ENCODE peak calls at places on chromosomes 5 and 9, in nine cellular contexts. V is endothelial cell of umbilical vein, R is MCF 10A, H is MM.1S, L is endothelial cell, M is pancreas, I is heart left ventricle, Y is Panc1, P is mammary epithelial cell. B is an unnamed sample.
A peak's percentile ranks its signal among the peaks of the same experiment; 100 is the strongest.

GRCh38 chr5:15610216-15610615 is 110.2 kb downstream of the FBXL7 start:
- DNase-seq in V (peak; percentile 71), R (no peak), H (no peak), L (no peak), M (no peak), I (no peak), Y (no peak), P (no peak), B (no peak)

GRCh38 chr5:160802567-160802966 is 49.4 kb downstream of the ATP10B start:
- DNase-seq in V (no peak), R (peak; percentile 43), H (peak; percentile 30), L (no peak), M (no peak), I (no peak), Y (no peak), P (no peak), B (no peak)

GRCh38 chr9:104991144-104991953 is 63.4 kb upstream of the ABCA1 start:
- DNase-seq in V (peak; percentile 83), R (peak; percentile 81), H (peak; percentile 96), L (peak; percentile 84), M (peak; percentile 90), I (peak; percentile 95), Y (no peak), P (peak; percentile 78), B (peak; percentile 89)

GRCh38 chr9:9747787-9748186 is 865.0 kb downstream of the PTPRD start:
- DNase-seq in V (peak; percentile 75), R (no peak), H (peak; percentile 31), L (no peak), M (no peak), I (no peak), Y (no peak), P (no peak), B (no peak)

GRCh38 chr9:22469928-22470544 is 23.4 kb downstream of the DMRTA1 start:
- DNase-seq in V (peak; percentile 58), R (peak; percentile 44), H (peak; percentile 53), L (peak; percentile 58), M (peak; percentile 13), I (no peak), Y (no peak), P (peak; percentile 42), B (no peak)

GRCh38 chr5:83444445-83444844 is 27.1 kb upstream of the VCAN start:
- DNase-seq in V (no peak), R (no peak), H (no peak), L (no peak), M (no peak), I (no peak), Y (no peak), P (no peak), B (no peak)

GRCh38 chr9:92714787-92715487 is 45.0 kb upstream of the IPPK start:
- DNase-seq in V (no peak), R (no peak), H (no peak), L (no peak), M (no peak), I (peak; percentile 67), Y (no peak), P (no peak), B (no peak)

GRCh38 chr9:94718936-94719335 is 7.6 kb upstream of the AOPEP start:
- DNase-seq in V (no peak), R (no peak), H (no peak), L (no peak), M (no peak), I (no peak), Y (no peak), P (no peak), B (no peak)

GRCh38 chr9:135590486-135591079 is 29.0 kb downstream of the PAEP start:
- DNase-seq in V (no peak), R (no peak), H (no peak), L (no peak), M (no peak), I (no peak), Y (no peak), P (no peak), B (no peak)

GRCh38 chr5:137696481-137696880 is 39.4 kb downstream of the KLHL3 start:
- DNase-seq in V (peak; percentile 84), R (no peak), H (no peak), L (no peak), M (no peak), I (no peak), Y (no peak), P (no peak), B (no peak)

GRCh38 chr9:108609227-108609894 is 246.4 kb downstream of the ACTL7B start:
- DNase-seq in V (no peak), R (peak; percentile 22), H (no peak), L (no peak), M (no peak), I (no peak), Y (no peak), P (peak; percentile 31), B (no peak)

GRCh38 chr5:150751096-150751891 is 7.5 kb downstream of the DCTN4 start:
- DNase-seq in V (no peak), R (no peak), H (no peak), L (no peak), M (no peak), I (no peak), Y (no peak), P (no peak), B (no peak)

GRCh38 chr9:113654605-113655193 is 191.2 kb downstream of the RGS3 start:
- DNase-seq in V (peak; percentile 90), R (no peak), H (no peak), L (no peak), M (no peak), I (peak; percentile 89), Y (no peak), P (no peak), B (peak; percentile 16)

GRCh38 chr9:34374905-34375552 is 1.7 kb downstream of the MYORG start:
- DNase-seq in V (no peak), R (peak; percentile 34), H (no peak), L (no peak), M (peak; percentile 77), I (no peak), Y (no peak), P (peak; percentile 37), B (peak; percentile 83)

GRCh38 chr9:87683751-87684626 is 41.9 kb upstream of the CTSL start:
- DNase-seq in V (no peak), R (no peak), H (no peak), L (no peak), M (no peak), I (no peak), Y (no peak), P (no peak), B (no peak)

GRCh38 chr9:87685431-87685830 is 40.5 kb upstream of the CTSL start:
- DNase-seq in V (peak; percentile 42), R (no peak), H (no peak), L (no peak), M (no peak), I (no peak), Y (no peak), P (no peak), B (no peak)

GRCh38 chr9:87686520-87687090 is 39.3 kb upstream of the CTSL start:
- DNase-seq in V (no peak), R (no peak), H (no peak), L (no peak), M (no peak), I (no peak), Y (no peak), P (no peak), B (no peak)

GRCh38 chr9:87685871-87686519 is 39.9 kb upstream of the CTSL start:
- DNase-seq in V (no peak), R (no peak), H (no peak), L (no peak), M (no peak), I (peak; percentile 52), Y (no peak), P (no peak), B (peak; percentile 24)

DNA sequence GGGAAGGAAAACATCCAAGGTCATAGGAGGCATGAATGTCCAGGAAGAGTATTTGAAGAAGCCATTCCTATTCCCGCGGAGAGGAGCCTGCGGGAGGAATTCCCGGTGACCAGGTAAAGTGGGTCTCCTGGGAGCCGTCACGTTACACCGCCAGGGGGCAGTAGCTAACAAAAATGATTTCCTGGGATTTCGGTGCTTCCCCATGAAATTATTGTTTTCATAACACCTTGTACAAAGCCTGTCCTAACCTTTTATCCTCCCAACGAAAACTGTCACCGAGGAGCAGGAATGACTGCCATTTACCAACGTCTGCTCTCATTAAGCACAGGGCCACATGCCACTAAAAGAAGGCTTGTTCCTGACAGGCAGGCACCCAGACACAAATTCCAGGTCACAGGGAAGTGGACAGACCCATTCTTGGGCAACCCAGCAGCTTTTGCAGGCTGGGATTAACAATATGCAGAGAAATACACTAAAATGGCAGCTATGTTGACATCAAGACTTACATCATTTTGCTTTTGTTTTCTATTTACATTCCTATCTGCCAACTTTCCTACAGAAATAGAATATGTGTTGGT is 41.2 kb upstream of the CTSL start:
- DNase-seq in V (peak; percentile 30), R (peak; percentile 70), H (no peak), L (peak; percentile 60), M (peak; percentile 80), I (no peak), Y (no peak), P (peak; percentile 46), B (peak; percentile 86)
- TF ChIP-seq CTCF in V (peak; percentile 60), R (peak; percentile 67), H (peak; percentile 29), L (peak; percentile 77), M (peak; percentile 81), I (peak; percentile 62), Y (peak; percentile 78), P (peak; percentile 80), B (peak; percentile 45)

DNA sequence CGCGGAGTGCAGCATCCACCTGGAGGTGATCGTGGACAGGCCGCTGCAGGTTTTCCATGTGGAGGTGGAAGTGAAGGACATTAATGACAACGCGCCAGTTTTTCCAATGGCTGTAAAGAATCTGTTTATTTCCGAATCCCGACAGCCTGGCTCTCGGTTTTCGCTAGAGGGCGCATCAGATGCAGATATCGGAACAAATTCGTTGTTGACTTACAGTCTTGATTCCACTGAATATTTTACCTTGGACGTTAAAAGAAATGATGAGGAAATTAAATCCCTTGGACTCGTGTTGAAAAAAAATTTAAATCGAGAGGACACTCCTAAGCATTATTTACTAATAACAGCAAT is 611 bp downstream of the PCDHA3 start:
- DNase-seq in V (peak; percentile 4), R (no peak), H (no peak), L (no peak), M (no peak), I (no peak), Y (no peak), P (no peak), B (no peak)
- TF ChIP-seq CTCF in V (peak; percentile 24), R (no peak), H (no peak), L (no peak), M (no peak), I (no peak), Y (no peak), P (peak; percentile 15), B (no peak)

DNA sequence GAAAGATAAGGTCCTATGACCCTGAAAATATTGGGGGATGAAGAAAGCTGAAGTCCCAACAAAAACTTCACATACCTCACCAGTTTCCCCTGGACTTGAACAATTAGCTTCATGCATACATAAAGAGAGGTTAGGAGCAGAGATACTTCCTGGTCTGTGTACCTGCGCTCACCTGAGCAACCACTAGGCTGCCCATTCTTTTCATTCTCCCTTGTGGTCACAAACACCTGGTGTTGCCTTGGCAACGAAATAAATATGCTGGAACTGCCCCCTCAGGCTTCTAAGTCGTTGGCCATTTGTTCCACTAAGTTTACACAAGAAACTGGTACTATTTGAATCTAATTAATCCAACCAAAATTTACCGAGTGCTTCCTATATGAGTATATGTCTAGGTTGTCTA is 18.1 kb downstream of the OTP start:
- DNase-seq in V (no peak), R (peak; percentile 52), H (peak; percentile 77), L (no peak), M (no peak), I (no peak), Y (no peak), P (peak; percentile 51), B (no peak)
- TF ChIP-seq CTCF in V (no peak), R (no peak), H (peak; percentile 41), L (peak; percentile 19), M (no peak), I (no peak), Y (no peak), P (peak; percentile 36), B (no peak)

GRCh38 chr5:149452007-149452664 is 73.0 kb upstream of the IL17B start:
- DNase-seq in V (peak; percentile 94), R (no peak), H (no peak), L (peak; percentile 62), M (no peak), I (peak; percentile 83), Y (no peak), P (no peak), B (peak; percentile 87)
- TF ChIP-seq CTCF in V (peak; percentile 7), R (no peak), H (no peak), L (no peak), M (no peak), I (no peak), Y (no peak), P (no peak), B (no peak)